ENCODE peak calls at places on chromosomes 3 and 15, in five cellular contexts. Z is trophoblast cell, W is keratinocyte, H is left ventricle myocardium inferior, O is uterus. D is an unnamed sample.
A peak's percentile ranks its signal among the peaks of the same experiment; 100 is the strongest.

GRCh38 chr3:127143172-127143571 is 49.8 kb upstream of the PRR23E start:
- DNase-seq in Z (no peak), W (no peak), H (no peak), O (no peak), D (no peak)

GRCh38 chr3:170585008-170585936 is 603 bp downstream of the SLC7A14 start:
- DNase-seq in Z (no peak), W (no peak), H (no peak), O (no peak), D (no peak)

GRCh38 chr3:153426344-153426743 is 264.3 kb downstream of the RAP2B start:
- DNase-seq in Z (no peak), W (no peak), H (no peak), O (no peak), D (no peak)

GRCh38 chr15:96230557-96231181 is 99.8 kb upstream of the NR2F2 start:
- DNase-seq in Z (no peak), W (peak; percentile 84), H (no peak), O (no peak), D (peak; percentile 96)

GRCh38 chr3:170848294-170848917 is 21.6 kb downstream of the RPL22L1 start:
- DNase-seq in Z (no peak), W (no peak), H (no peak), O (no peak), D (peak; percentile 34)

GRCh38 chr3:194035406-194036138 is 100.4 kb upstream of the HES1 start:
- DNase-seq in Z (no peak), W (no peak), H (no peak), O (no peak), D (no peak)

GRCh38 chr3:161388860-161389259 is 17.5 kb upstream of the SPTSSB start:
- DNase-seq in Z (no peak), W (no peak), H (no peak), O (no peak), D (peak; percentile 59)

GRCh38 chr15:29208352-29208751 is 61.3 kb downstream of the NSMCE3 start:
- DNase-seq in Z (no peak), W (no peak), H (no peak), O (no peak), D (peak; percentile 10)

GRCh38 chr15:80831192-80831591 is 52.0 kb downstream of the CEMIP start:
- DNase-seq in Z (no peak), W (no peak), H (no peak), O (no peak), D (no peak)

GRCh38 chr15:38050529-38050928 is 116.1 kb downstream of the TMCO5A start:
- DNase-seq in Z (peak; percentile 8), W (no peak), H (no peak), O (no peak), D (peak; percentile 92)

GRCh38 chr3:122992628-122993570 is 34.7 kb downstream of the SEMA5B start:
- DNase-seq in Z (peak; percentile 52), W (no peak), H (no peak), O (peak; percentile 75), D (no peak)

GRCh38 chr15:34853001-34853758 is 57.8 kb upstream of the ACTC1 start:
- DNase-seq in Z (no peak), W (no peak), H (no peak), O (no peak), D (peak; percentile 13)

GRCh38 chr15:66603301-66604179 is 37.7 kb upstream of the LCTL start:
- DNase-seq in Z (peak; percentile 52), W (no peak), H (peak; percentile 54), O (peak; percentile 34), D (peak; percentile 27)

GRCh38 chr3:124858275-124858674 is 28.9 kb downstream of the ITGB5 start:
- DNase-seq in Z (no peak), W (no peak), H (no peak), O (no peak), D (peak; percentile 4)

GRCh38 chr15:38176155-38176554 is 76.5 kb upstream of the SPRED1 start:
- DNase-seq in Z (no peak), W (no peak), H (no peak), O (no peak), D (peak; percentile 38)

GRCh38 chr3:153614563-153614962 is 452.5 kb downstream of the RAP2B start:
- DNase-seq in Z (peak; percentile 17), W (peak; percentile 55), H (no peak), O (no peak), D (peak; percentile 99)

GRCh38 chr15:68871507-68871906 is 50.8 kb upstream of the ANP32A start:
- DNase-seq in Z (no peak), W (no peak), H (no peak), O (no peak), D (no peak)

GRCh38 chr15:61857169-61857829 is 202.9 kb downstream of the VPS13C start:
- DNase-seq in Z (no peak), W (no peak), H (no peak), O (no peak), D (no peak)

GRCh38 chr3:187012609-187013051 is 82.3 kb downstream of the ST6GAL1 start:
- DNase-seq in Z (no peak), W (no peak), H (no peak), O (no peak), D (no peak)

GRCh38 chr3:72155391-72156064 is 370.6 kb upstream of the PROK2 start:
- DNase-seq in Z (peak; percentile 94), W (no peak), H (peak; percentile 35), O (peak; percentile 77), D (peak; percentile 77)

GRCh38 chr3:178507507-178508442 is 28.5 kb upstream of the KCNMB2 start:
- DNase-seq in Z (no peak), W (no peak), H (peak; percentile 29), O (no peak), D (peak; percentile 29)

GRCh38 chr3:45120615-45121158 is 25.5 kb downstream of the CDCP1 start:
- DNase-seq in Z (no peak), W (no peak), H (no peak), O (no peak), D (no peak)

GRCh38 chr3:48077835-48078234 is 61.6 kb upstream of the MAP4 start:
- DNase-seq in Z (no peak), W (no peak), H (no peak), O (no peak), D (peak; percentile 19)

GRCh38 chr3:124780356-124780755 is 50.1 kb downstream of the UMPS start:
- DNase-seq in Z (peak; percentile 81), W (no peak), H (peak; percentile 81), O (peak; percentile 83), D (no peak)

GRCh38 chr3:138049157-138049919 is 39.4 kb downstream of the CLDN18 start:
- DNase-seq in Z (peak; percentile 53), W (no peak), H (no peak), O (no peak), D (peak; percentile 43)

GRCh38 chr3:16377196-16377595 is 112.2 kb downstream of the OXNAD1 start:
- DNase-seq in Z (no peak), W (no peak), H (no peak), O (no peak), D (no peak)
- H3K36me3 ChIP-seq in Z (no peaks in the 10 kb centered on the region), W (peaks cover 5% of the 10 kb centered on the region), H (peaks cover 13% of the 10 kb centered on the region), O (no peaks in the 10 kb centered on the region), D (no peaks in the 10 kb centered on the region)

DNA sequence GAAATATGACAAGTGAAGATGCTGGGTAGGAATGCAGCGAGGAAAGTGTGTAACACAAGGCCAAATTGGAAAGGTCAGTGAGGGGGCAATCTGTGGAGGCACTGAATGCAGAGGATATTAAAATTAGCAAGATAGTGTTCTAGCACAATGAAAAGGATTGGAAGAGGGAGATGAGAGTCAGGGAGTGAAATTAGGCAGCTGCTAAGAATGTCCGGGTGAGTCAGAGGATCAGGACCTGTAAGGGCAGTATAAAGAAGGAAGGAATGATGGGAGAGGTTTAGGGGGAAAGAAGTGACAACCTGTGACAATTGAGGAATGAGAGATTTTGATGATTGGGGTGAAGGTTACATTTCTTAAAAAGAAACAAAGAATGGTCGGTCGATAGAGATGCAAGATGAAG is 103.5 kb downstream of the UBE3A start:
- DNase-seq in Z (no peak), W (no peak), H (no peak), O (no peak), D (no peak)
- H3K36me3 ChIP-seq in Z (peaks cover 5% of the 10 kb centered on the region), W (peaks cover 11% of the 10 kb centered on the region), H (peaks cover 59% of the 10 kb centered on the region), O (no peaks in the 10 kb centered on the region), D (peaks cover 3% of the 10 kb centered on the region)

GRCh38 chr3:129974451-129975331 is at the start of gene TRH:
- DNase-seq in Z (no peak), W (no peak), H (no peak), O (no peak), D (no peak)
- H3K36me3 ChIP-seq in Z (no peaks in the 10 kb centered on the region), W (no peaks in the 10 kb centered on the region), H (no peaks in the 10 kb centered on the region), O (no peaks in the 10 kb centered on the region), D (no peaks in the 10 kb centered on the region)

GRCh38 chr15:52071570-52071969 is 41.0 kb downstream of the BCL2L10 start:
- DNase-seq in Z (peak; percentile 94), W (no peak), H (no peak), O (no peak), D (peak; percentile 94)
- H3K36me3 ChIP-seq in Z (no peaks in the 10 kb centered on the region), W (no peaks in the 10 kb centered on the region), H (no peaks in the 10 kb centered on the region), O (no peaks in the 10 kb centered on the region), D (no peaks in the 10 kb centered on the region)

GRCh38 chr3:33579181-33579510 is 138.9 kb downstream of the CLASP2 start:
- DNase-seq in Z (no peak), W (no peak), H (no peak), O (no peak), D (no peak)
- H3K36me3 ChIP-seq in Z (no peaks in the 10 kb centered on the region), W (peaks cover 6% of the 10 kb centered on the region), H (peaks cover 71% of the 10 kb centered on the region), O (no peaks in the 10 kb centered on the region), D (peaks cover 3% of the 10 kb centered on the region)

DNA sequence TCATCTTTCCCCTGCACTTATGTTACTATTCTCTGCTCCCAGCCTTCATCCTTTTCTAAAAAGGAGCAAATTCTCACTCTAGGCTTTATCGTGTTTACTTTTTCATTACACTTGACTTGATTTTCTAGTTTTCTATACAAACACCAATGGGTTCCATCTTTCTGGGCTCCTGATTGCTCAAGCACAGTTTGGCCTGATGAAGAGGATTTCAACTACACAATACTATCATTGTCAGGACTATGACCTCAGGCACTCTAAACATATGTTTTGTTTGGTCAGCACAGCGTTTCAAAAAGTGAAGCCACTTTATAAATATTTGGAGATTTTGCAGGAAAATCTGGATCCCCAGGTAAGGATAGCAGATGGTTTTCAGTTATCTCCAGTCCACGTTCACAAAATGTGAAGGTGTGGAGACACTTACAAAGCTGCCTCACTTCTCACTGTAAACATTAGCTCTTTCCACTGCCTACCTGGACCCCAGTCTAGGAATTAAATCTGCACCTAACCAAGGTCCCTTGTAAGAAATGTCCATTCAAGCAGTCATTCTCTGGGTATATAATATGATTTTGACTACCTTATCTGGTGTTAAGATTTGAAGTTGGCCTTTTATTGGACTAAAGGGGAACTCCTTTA is 86.2 kb downstream of the TGFBR2 start:
- DNase-seq in Z (no peak), W (no peak), H (no peak), O (no peak), D (no peak)
- H3K36me3 ChIP-seq in Z (peaks cover 36% of the 10 kb centered on the region), W (peaks cover 61% of the 10 kb centered on the region), H (peaks cover 67% of the 10 kb centered on the region), O (no peaks in the 10 kb centered on the region), D (peaks cover 11% of the 10 kb centered on the region)

D was measured in bronchial epithelial cell.